ENCODE peak calls at places on chromosomes 7 and 10, in five cellular contexts. Y is heart left ventricle, S is endothelial cell of umbilical vein, D is upper lobe of right lung, N is tibial artery. H is an unnamed sample.

GRCh38 chr10:52488606-52489485 is 174.8 kb downstream of the DKK1 start:
- DNase-seq in D (no peak), Y (no peak), S (peak; percentile 67), N (no peak), H (no peak)

GRCh38 chr10:113335603-113336002 is 217.2 kb upstream of the HABP2 start:
- DNase-seq in Y (no peak), S (peak; percentile 63), N (no peak), D (no peak), H (no peak)

GRCh38 chr7:46448478-46448877 is 527.4 kb upstream of the IGFBP3 start:
- DNase-seq in D (no peak), Y (no peak), N (no peak), S (no peak), H (no peak)

GRCh38 chr10:46539596-46540411 is 16.7 kb downstream of the GPRIN2 start:
- DNase-seq in N (peak; percentile 54), D (peak; percentile 63), S (peak; percentile 46), Y (no peak), H (peak; percentile 59)

GRCh38 chr10:14016011-14016536 is 314.6 kb downstream of the FRMD4A start:
- DNase-seq in Y (peak; percentile 74), N (peak; percentile 75), S (peak; percentile 69), D (no peak), H (peak; percentile 70)

GRCh38 chr10:78353636-78354035 is 320.0 kb downstream of the RPS24 start:
- DNase-seq in N (no peak), D (peak; percentile 18), S (no peak), Y (no peak), H (no peak)

GRCh38 chr7:48224042-48224441 is 52.8 kb downstream of the ABCA13 start:
- DNase-seq in S (no peak), N (no peak), Y (no peak), D (no peak), H (no peak)

GRCh38 chr10:65358565-65358964 is 1567.3 kb upstream of the LRRTM3 start:
- DNase-seq in Y (no peak), S (peak; percentile 52), N (no peak), D (no peak), H (no peak)

GRCh38 chr10:104824378-104825006 is 183.4 kb downstream of the SORCS3 start:
- DNase-seq in S (no peak), Y (peak; percentile 22), D (no peak), N (no peak), H (no peak)

GRCh38 chr10:103772096-103772845 is 83.1 kb downstream of the SH3PXD2A start:
- DNase-seq in S (peak; percentile 51), N (peak; percentile 89), D (peak; percentile 81), Y (peak; percentile 86), H (peak; percentile 85)

GRCh38 chr10:100866010-100866409 is 46.8 kb upstream of the SLF2 start:
- DNase-seq in Y (no peak), N (no peak), S (no peak), D (no peak), H (no peak)

GRCh38 chr10:88565072-88565471 is 18.0 kb downstream of the RNLS start:
- DNase-seq in D (no peak), S (peak; percentile 42), Y (no peak), N (no peak), H (no peak)

GRCh38 chr10:28434063-28434462 is 98.9 kb upstream of the WAC start:
- DNase-seq in N (no peak), D (no peak), S (no peak), Y (no peak), H (no peak)

GRCh38 chr7:23468721-23469149 is 1.6 kb downstream of the IGF2BP3 start:
- DNase-seq in Y (no peak), S (peak; percentile 34), D (no peak), N (no peak), H (no peak)

GRCh38 chr7:151274936-151275812 is 26.7 kb upstream of the SMARCD3 start:
- DNase-seq in D (no peak), N (no peak), Y (no peak), S (no peak), H (no peak)

GRCh38 chr10:34109952-34110702 is 705.0 kb downstream of the PARD3 start:
- DNase-seq in S (no peak), D (no peak), Y (no peak), N (no peak), H (no peak)

GRCh38 chr7:2758673-2759603 is 70.9 kb downstream of the AMZ1 start:
- DNase-seq in N (no peak), Y (no peak), S (no peak), D (no peak), H (no peak)

GRCh38 chr10:103507235-103508191 is 14.0 kb downstream of the NEURL1 start:
- DNase-seq in N (no peak), Y (no peak), S (no peak), D (peak; percentile 42), H (no peak)

GRCh38 chr10:131921191-131921590 is 20.4 kb downstream of the PPP2R2D start:
- DNase-seq in N (peak; percentile 34), D (no peak), Y (no peak), S (no peak), H (no peak)

GRCh38 chr10:133038276-133038823 is 49.4 kb upstream of the ADGRA1 start:
- DNase-seq in N (no peak), S (no peak), D (no peak), Y (no peak), H (no peak)

GRCh38 chr10:110737886-110738634 is 93.9 kb downstream of the RBM20 start:
- DNase-seq in D (no peak), N (no peak), S (no peak), Y (no peak), H (no peak)

GRCh38 chr7:153087498-153087897 is 327.9 kb downstream of the ACTR3B start:
- DNase-seq in S (no peak), N (no peak), Y (no peak), D (no peak), H (no peak)

GRCh38 chr7:153550173-153550572 is 502.0 kb upstream of the DPP6 start:
- DNase-seq in D (no peak), Y (no peak), N (no peak), S (no peak), H (no peak)

GRCh38 chr7:121442845-121443244 is 46.7 kb upstream of the FAM3C start:
- DNase-seq in D (no peak), N (no peak), S (no peak), Y (no peak), H (no peak)

GRCh38 chr7:47979145-47979831 is at the start of gene HUS1:
- DNase-seq in D (peak; percentile 97), S (peak; percentile 52), N (peak; percentile 94), Y (peak; percentile 95), H (peak; percentile 96)

GRCh38 chr10:30188101-30188500 is 128.7 kb upstream of the JCAD start:
- DNase-seq in N (no peak), S (peak; percentile 93), D (no peak), Y (peak; percentile 32), H (no peak)

GRCh38 chr7:22332481-22332880 is 24.5 kb downstream of the RAPGEF5 start:
- DNase-seq in D (no peak), Y (no peak), S (peak; percentile 21), N (no peak), H (no peak)

GRCh38 chr7:25025218-25025671 is 45.3 kb upstream of the OSBPL3 start:
- DNase-seq in N (no peak), S (peak; percentile 76), D (no peak), Y (no peak), H (no peak)

GRCh38 chr10:75407296-75407715 is 5.7 kb upstream of the ZNF503 start:
- DNase-seq in D (peak; percentile 74), S (no peak), Y (no peak), N (no peak), H (no peak)

GRCh38 chr10:75408512-75408881 is 6.9 kb upstream of the ZNF503 start:
- DNase-seq in Y (peak; percentile 36), N (peak; percentile 71), D (peak; percentile 70), S (no peak), H (no peak)

GRCh38 chr10:75408911-75409885 is 7.6 kb upstream of the ZNF503 start:
- DNase-seq in S (no peak), D (peak; percentile 92), N (peak; percentile 89), Y (peak; percentile 82), H (peak; percentile 86)

GRCh38 chr10:75407716-75408511 is 6.3 kb upstream of the ZNF503 start:
- DNase-seq in N (peak; percentile 77), S (no peak), Y (peak; percentile 56), D (peak; percentile 78), H (peak; percentile 80)

DNA sequence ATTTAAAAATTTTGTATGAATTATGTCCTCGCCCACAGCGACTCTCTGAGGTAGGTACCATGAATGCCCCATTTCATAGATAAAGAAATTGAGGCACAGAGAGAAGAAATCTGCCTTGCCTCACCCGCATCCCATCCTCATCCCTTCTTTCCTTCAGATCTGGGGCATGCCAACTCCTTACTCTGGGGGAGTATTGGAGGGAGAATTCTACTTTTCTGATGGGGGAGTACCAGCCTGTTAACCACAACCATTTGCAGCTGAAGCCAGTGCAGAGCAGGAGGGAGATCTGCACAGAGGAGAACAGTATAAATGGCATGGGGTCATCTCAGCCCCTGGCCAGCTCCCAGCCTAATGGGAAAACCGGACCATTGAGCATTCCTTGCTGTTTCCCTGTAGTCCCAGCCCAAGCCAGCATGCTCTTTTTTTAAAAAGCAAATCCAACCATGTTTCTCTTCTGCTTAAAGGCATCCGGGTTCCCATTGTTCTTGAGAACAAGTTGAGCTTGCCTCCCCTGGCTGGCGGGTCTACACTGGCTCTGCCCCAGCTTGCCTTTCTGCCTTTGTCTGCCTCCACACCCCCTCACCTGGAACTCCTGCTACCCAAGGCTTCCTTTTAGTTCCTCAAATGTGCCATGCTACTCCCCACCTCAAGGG is 8.7 kb upstream of the ZNF503 start:
- DNase-seq in N (no peak), D (no peak), Y (peak; percentile 46), S (no peak), H (no peak)
- H3K27ac ChIP-seq in N (peak overlapping the region; percentile 84), D (peak overlapping the region; percentile 96), Y (peak overlapping the region; percentile 94), S (no peak overlapping the region), H (peak overlapping the region; percentile 90)

DNA sequence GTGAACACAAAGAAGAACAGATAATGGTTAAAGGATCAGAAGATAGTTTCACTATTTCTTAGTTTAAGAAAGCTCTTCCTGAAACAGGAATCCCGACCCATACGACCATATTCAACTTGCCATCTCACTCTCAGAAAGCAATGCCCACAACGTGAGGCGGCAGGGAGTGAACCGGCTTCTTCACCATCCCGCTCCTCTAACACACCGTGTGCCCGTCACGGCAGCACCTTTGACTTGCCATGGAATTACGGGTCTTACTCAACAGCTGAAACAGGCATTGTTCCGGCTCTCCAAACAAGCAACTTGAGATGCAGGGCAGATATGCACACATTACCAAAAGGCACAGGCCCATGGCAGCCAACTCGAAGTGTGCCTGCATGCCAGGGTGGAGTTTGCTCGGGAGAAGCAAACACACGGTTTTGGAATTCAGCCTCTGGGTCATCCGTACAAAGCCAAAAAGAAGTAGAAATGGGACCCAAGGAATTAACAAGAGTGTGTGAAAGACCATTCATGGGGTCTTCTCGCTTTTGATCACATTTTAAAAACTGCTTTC is 293.6 kb downstream of the DNAJB6 start:
- DNase-seq in D (peak; percentile 26), N (no peak), Y (no peak), S (no peak), H (no peak)
- H3K9me3 ChIP-seq in D (no peaks in the 10 kb centered on the region), N (no peaks in the 10 kb centered on the region), Y (no peaks in the 10 kb centered on the region), S (peaks cover 2% of the 10 kb centered on the region), H (no peaks in the 10 kb centered on the region)

DNA sequence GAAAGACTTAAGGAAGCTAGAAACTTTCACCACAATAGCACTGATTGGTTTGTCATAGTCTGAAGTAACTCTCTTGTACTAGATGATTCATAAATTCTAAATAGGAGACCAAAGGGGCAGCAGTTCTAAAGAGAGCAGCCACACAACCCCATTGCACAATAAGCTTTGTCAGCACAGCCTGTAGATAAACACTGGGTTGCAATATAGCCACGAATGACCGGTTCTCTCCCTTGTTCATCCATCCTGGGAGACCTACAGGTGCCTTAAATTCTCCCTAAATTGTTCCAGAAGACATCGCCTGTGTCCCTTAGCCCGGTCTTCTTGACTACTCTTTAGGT is 167.0 kb downstream of the SNX13 start:
- DNase-seq in D (no peak), Y (no peak), N (no peak), S (no peak), H (peak; percentile 15)
- H3K4me1 ChIP-seq in D (no peaks in the 10 kb centered on the region), Y (peaks cover 8% of the 10 kb centered on the region), N (no peaks in the 10 kb centered on the region), S (no peaks in the 10 kb centered on the region), H (no peaks in the 10 kb centered on the region)

GRCh38 chr10:70762441-70763177 is 22.6 kb downstream of the TBATA start:
- DNase-seq in N (no peak), S (no peak), Y (no peak), D (peak; percentile 55), H (no peak)
- H3K27ac ChIP-seq in N (no peak overlapping the region), S (no peak overlapping the region), Y (no peak overlapping the region), D (no peak overlapping the region), H (no peak overlapping the region)

H was measured in ascending aorta.